ENCODE peak calls at places on chromosomes 6 and 20, in six cellular contexts. One of them, this sample, is unnamed.

GRCh38 chr6:43702522-43703440 is 15.2 kb upstream of the MRPS18A start:
- ATAC-seq in upper lobe of left lung: peak; percentile 96
- ATAC-seq in A549: peak; percentile 86
- ATAC-seq in K562: peak; percentile 98
- ATAC-seq in HepG2: peak; percentile 80
- ATAC-seq in GM12878: peak; percentile 54
- ATAC-seq in this sample: peak; percentile 94

GRCh38 chr6:168239374-168239773 is 80.2 kb downstream of the DACT2 start:
- ATAC-seq in upper lobe of left lung: peak; percentile 45
- ATAC-seq in K562: no peak
- ATAC-seq in A549: peak; percentile 62
- ATAC-seq in GM12878: no peak
- ATAC-seq in HepG2: peak; percentile 83
- ATAC-seq in this sample: no peak

GRCh38 chr6:37141291-37142046 is 28.5 kb upstream of the PIM1 start:
- ATAC-seq in A549: no peak
- ATAC-seq in K562: no peak
- ATAC-seq in HepG2: no peak
- ATAC-seq in upper lobe of left lung: no peak
- ATAC-seq in GM12878: peak; percentile 44
- ATAC-seq in this sample: no peak

GRCh38 chr6:139194740-139195139 is 59.9 kb downstream of the HECA start:
- ATAC-seq in GM12878: no peak
- ATAC-seq in upper lobe of left lung: no peak
- ATAC-seq in HepG2: no peak
- ATAC-seq in A549: no peak
- ATAC-seq in K562: no peak
- ATAC-seq in this sample: no peak

GRCh38 chr6:99416892-99417767 is 8.0 kb downstream of the PNISR start:
- ATAC-seq in upper lobe of left lung: no peak
- ATAC-seq in A549: no peak
- ATAC-seq in HepG2: no peak
- ATAC-seq in GM12878: peak; percentile 86
- ATAC-seq in K562: no peak
- ATAC-seq in this sample: no peak

GRCh38 chr20:22577515-22578220 is 6.7 kb downstream of the FOXA2 start:
- ATAC-seq in K562: no peak
- ATAC-seq in GM12878: no peak
- ATAC-seq in HepG2: peak; percentile 59
- ATAC-seq in upper lobe of left lung: peak; percentile 75
- ATAC-seq in A549: peak; percentile 20
- ATAC-seq in this sample: no peak

GRCh38 chr6:31836676-31837611 is 9.4 kb downstream of the HSPA1B start:
- ATAC-seq in upper lobe of left lung: no peak
- ATAC-seq in HepG2: no peak
- ATAC-seq in A549: no peak
- ATAC-seq in K562: no peak
- ATAC-seq in GM12878: peak; percentile 12
- ATAC-seq in this sample: no peak

GRCh38 chr20:24935786-24936525 is 13.1 kb upstream of the CST7 start:
- ATAC-seq in HepG2: no peak
- ATAC-seq in K562: no peak
- ATAC-seq in GM12878: no peak
- ATAC-seq in A549: no peak
- ATAC-seq in upper lobe of left lung: no peak
- ATAC-seq in this sample: no peak

GRCh38 chr20:63327229-63327745 is 33.9 kb downstream of the CHRNA4 start:
- ATAC-seq in K562: no peak
- ATAC-seq in GM12878: peak; percentile 36
- ATAC-seq in upper lobe of left lung: no peak
- ATAC-seq in A549: no peak
- ATAC-seq in HepG2: no peak
- ATAC-seq in this sample: no peak

GRCh38 chr20:49140834-49141233 is 47.3 kb downstream of the STAU1 start:
- ATAC-seq in A549: no peak
- ATAC-seq in GM12878: no peak
- ATAC-seq in K562: no peak
- ATAC-seq in upper lobe of left lung: no peak
- ATAC-seq in HepG2: no peak
- ATAC-seq in this sample: no peak

GRCh38 chr6:87846446-87846845 is 144.4 kb upstream of the AKIRIN2 start:
- ATAC-seq in K562: no peak
- ATAC-seq in HepG2: no peak
- ATAC-seq in GM12878: no peak
- ATAC-seq in A549: no peak
- ATAC-seq in upper lobe of left lung: no peak
- ATAC-seq in this sample: no peak

GRCh38 chr6:42007286-42007685 is 43.0 kb upstream of the TAF8 start:
- ATAC-seq in HepG2: peak; percentile 33
- ATAC-seq in upper lobe of left lung: no peak
- ATAC-seq in K562: no peak
- ATAC-seq in A549: no peak
- ATAC-seq in GM12878: no peak
- ATAC-seq in this sample: no peak

GRCh38 chr6:162854228-162854627 is 126.5 kb downstream of the PACRG start:
- ATAC-seq in HepG2: no peak
- ATAC-seq in A549: no peak
- ATAC-seq in GM12878: no peak
- ATAC-seq in K562: no peak
- ATAC-seq in upper lobe of left lung: no peak
- ATAC-seq in this sample: no peak

GRCh38 chr6:113526995-113527394 is 330.1 kb upstream of the MARCKS start:
- ATAC-seq in GM12878: no peak
- ATAC-seq in A549: no peak
- ATAC-seq in upper lobe of left lung: no peak
- ATAC-seq in HepG2: no peak
- ATAC-seq in K562: no peak
- ATAC-seq in this sample: no peak

GRCh38 chr6:30965140-30965601 is 18.3 kb upstream of the MUC21 start:
- ATAC-seq in GM12878: no peak
- ATAC-seq in A549: no peak
- ATAC-seq in upper lobe of left lung: no peak
- ATAC-seq in HepG2: peak; percentile 18
- ATAC-seq in K562: no peak
- ATAC-seq in this sample: no peak

GRCh38 chr6:89282749-89283148 is 32.4 kb downstream of the GABRR2 start:
- ATAC-seq in GM12878: no peak
- ATAC-seq in K562: no peak
- ATAC-seq in A549: no peak
- ATAC-seq in upper lobe of left lung: peak; percentile 3
- ATAC-seq in HepG2: no peak
- ATAC-seq in this sample: no peak

GRCh38 chr6:140052757-140053729 is 678.6 kb upstream of the CITED2 start:
- ATAC-seq in A549: no peak
- ATAC-seq in HepG2: peak; percentile 50
- ATAC-seq in upper lobe of left lung: no peak
- ATAC-seq in GM12878: no peak
- ATAC-seq in K562: peak; percentile 76
- ATAC-seq in this sample: peak; percentile 41

GRCh38 chr20:49542514-49542991 is 25.4 kb downstream of the PTGIS start:
- ATAC-seq in HepG2: peak; percentile 20
- ATAC-seq in K562: no peak
- ATAC-seq in GM12878: no peak
- ATAC-seq in upper lobe of left lung: no peak
- ATAC-seq in A549: peak; percentile 39
- ATAC-seq in this sample: no peak

GRCh38 chr6:107594736-107595135 is 104.8 kb downstream of the SOBP start:
- ATAC-seq in GM12878: no peak
- ATAC-seq in upper lobe of left lung: no peak
- ATAC-seq in K562: no peak
- ATAC-seq in HepG2: no peak
- ATAC-seq in A549: no peak
- ATAC-seq in this sample: peak; percentile 57

GRCh38 chr6:147625946-147626345 is 117.5 kb downstream of the SAMD5 start:
- ATAC-seq in GM12878: no peak
- ATAC-seq in K562: no peak
- ATAC-seq in HepG2: no peak
- ATAC-seq in upper lobe of left lung: no peak
- ATAC-seq in A549: no peak
- ATAC-seq in this sample: no peak

GRCh38 chr6:5095236-5095635 is 10.1 kb downstream of the PPP1R3G start:
- ATAC-seq in GM12878: peak; percentile 79
- ATAC-seq in HepG2: no peak
- ATAC-seq in A549: no peak
- ATAC-seq in K562: no peak
- ATAC-seq in upper lobe of left lung: no peak
- ATAC-seq in this sample: no peak

GRCh38 chr6:7974932-7975763 is 64.6 kb upstream of the TXNDC5 start:
- ATAC-seq in HepG2: peak; percentile 97
- ATAC-seq in upper lobe of left lung: peak; percentile 87
- ATAC-seq in GM12878: no peak
- ATAC-seq in A549: peak; percentile 94
- ATAC-seq in K562: peak; percentile 97
- ATAC-seq in this sample: peak; percentile 91

GRCh38 chr20:62088258-62089127 is 22.8 kb upstream of the TAF4 start:
- ATAC-seq in K562: peak; percentile 82
- ATAC-seq in GM12878: no peak
- ATAC-seq in A549: peak; percentile 94
- ATAC-seq in HepG2: peak; percentile 40
- ATAC-seq in upper lobe of left lung: no peak
- ATAC-seq in this sample: no peak

GRCh38 chr20:63956664-63957003 is 418 bp upstream of the UCKL1 start:
- ATAC-seq in upper lobe of left lung: no peak
- ATAC-seq in K562: peak; percentile 1
- ATAC-seq in HepG2: no peak
- ATAC-seq in A549: peak; percentile 3
- ATAC-seq in GM12878: peak; percentile 1
- ATAC-seq in this sample: no peak

GRCh38 chr6:40900791-40901190 is 138.2 kb downstream of the UNC5CL start:
- ATAC-seq in GM12878: no peak
- ATAC-seq in A549: no peak
- ATAC-seq in K562: no peak
- ATAC-seq in upper lobe of left lung: no peak
- ATAC-seq in HepG2: no peak
- ATAC-seq in this sample: no peak

GRCh38 chr6:157760589-157761330 is 62.3 kb upstream of the SNX9 start:
- ATAC-seq in A549: peak; percentile 26
- ATAC-seq in K562: no peak
- ATAC-seq in HepG2: no peak
- ATAC-seq in GM12878: peak; percentile 24
- ATAC-seq in upper lobe of left lung: no peak
- ATAC-seq in this sample: no peak

GRCh38 chr6:157760137-157760536 is 62.9 kb upstream of the SNX9 start:
- ATAC-seq in K562: no peak
- ATAC-seq in GM12878: no peak
- ATAC-seq in upper lobe of left lung: no peak
- ATAC-seq in A549: no peak
- ATAC-seq in HepG2: no peak
- ATAC-seq in this sample: no peak

GRCh38 chr6:157757430-157758403 is 65.3 kb upstream of the SNX9 start:
- ATAC-seq in K562: peak; percentile 4
- ATAC-seq in A549: no peak
- ATAC-seq in GM12878: no peak
- ATAC-seq in HepG2: no peak
- ATAC-seq in upper lobe of left lung: no peak
- ATAC-seq in this sample: no peak

GRCh38 chr6:157758516-157759023 is 64.5 kb upstream of the SNX9 start:
- ATAC-seq in A549: no peak
- ATAC-seq in HepG2: no peak
- ATAC-seq in K562: peak; percentile 55
- ATAC-seq in GM12878: no peak
- ATAC-seq in upper lobe of left lung: no peak
- ATAC-seq in this sample: no peak

DNA sequence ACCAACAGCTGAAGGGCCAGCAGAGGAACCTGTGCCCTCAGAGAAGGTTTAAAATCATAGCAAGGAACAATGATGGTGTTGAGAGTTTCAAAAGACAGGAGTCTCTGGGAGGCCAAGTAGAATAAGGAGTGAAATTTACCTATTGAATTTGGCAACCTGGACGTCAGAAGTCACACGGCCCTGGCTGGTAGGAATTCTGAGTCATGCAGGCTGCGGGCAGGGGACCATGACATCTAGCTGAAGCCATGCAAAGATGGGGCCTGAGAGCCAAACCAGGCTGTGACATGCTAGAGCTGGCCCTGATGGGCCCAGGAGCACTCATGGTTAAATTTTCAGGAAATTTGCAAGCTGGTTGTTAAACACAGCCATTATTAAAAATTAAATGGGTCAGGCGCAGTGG is 64.0 kb upstream of the SNX9 start:
- ATAC-seq in A549: no peak
- ATAC-seq in HepG2: no peak
- ATAC-seq in K562: no peak
- ATAC-seq in GM12878: no peak
- ATAC-seq in upper lobe of left lung: no peak
- ATAC-seq in this sample: no peak
- TF ChIP-seq EP300 in A549: no peak
- TF ChIP-seq EP300 in HepG2: no peak
- TF ChIP-seq EP300 in K562: no peak
- TF ChIP-seq EP300 in GM12878: no peak
- TF ChIP-seq EP300 in upper lobe of left lung: no peak
- TF ChIP-seq EP300 in this sample: no peak

GRCh38 chr6:12354499-12354898 is 64.3 kb downstream of the EDN1 start:
- ATAC-seq in A549: no peak
- ATAC-seq in HepG2: no peak
- ATAC-seq in GM12878: peak; percentile 77
- ATAC-seq in K562: no peak
- ATAC-seq in upper lobe of left lung: peak; percentile 87
- ATAC-seq in this sample: peak; percentile 80
- TF ChIP-seq EP300 in A549: no peak
- TF ChIP-seq EP300 in HepG2: no peak
- TF ChIP-seq EP300 in GM12878: peak; percentile 56
- TF ChIP-seq EP300 in K562: no peak
- TF ChIP-seq EP300 in upper lobe of left lung: peak; percentile 97
- TF ChIP-seq EP300 in this sample: peak; percentile 75

GRCh38 chr20:10634683-10635411 is 39.0 kb downstream of the JAG1 start:
- ATAC-seq in A549: peak; percentile 14
- ATAC-seq in GM12878: no peak
- ATAC-seq in upper lobe of left lung: no peak
- ATAC-seq in HepG2: no peak
- ATAC-seq in K562: no peak
- ATAC-seq in this sample: no peak
- TF ChIP-seq EP300 in A549: no peak
- TF ChIP-seq EP300 in GM12878: no peak
- TF ChIP-seq EP300 in upper lobe of left lung: no peak
- TF ChIP-seq EP300 in HepG2: no peak
- TF ChIP-seq EP300 in K562: no peak
- TF ChIP-seq EP300 in this sample: no peak

DNA sequence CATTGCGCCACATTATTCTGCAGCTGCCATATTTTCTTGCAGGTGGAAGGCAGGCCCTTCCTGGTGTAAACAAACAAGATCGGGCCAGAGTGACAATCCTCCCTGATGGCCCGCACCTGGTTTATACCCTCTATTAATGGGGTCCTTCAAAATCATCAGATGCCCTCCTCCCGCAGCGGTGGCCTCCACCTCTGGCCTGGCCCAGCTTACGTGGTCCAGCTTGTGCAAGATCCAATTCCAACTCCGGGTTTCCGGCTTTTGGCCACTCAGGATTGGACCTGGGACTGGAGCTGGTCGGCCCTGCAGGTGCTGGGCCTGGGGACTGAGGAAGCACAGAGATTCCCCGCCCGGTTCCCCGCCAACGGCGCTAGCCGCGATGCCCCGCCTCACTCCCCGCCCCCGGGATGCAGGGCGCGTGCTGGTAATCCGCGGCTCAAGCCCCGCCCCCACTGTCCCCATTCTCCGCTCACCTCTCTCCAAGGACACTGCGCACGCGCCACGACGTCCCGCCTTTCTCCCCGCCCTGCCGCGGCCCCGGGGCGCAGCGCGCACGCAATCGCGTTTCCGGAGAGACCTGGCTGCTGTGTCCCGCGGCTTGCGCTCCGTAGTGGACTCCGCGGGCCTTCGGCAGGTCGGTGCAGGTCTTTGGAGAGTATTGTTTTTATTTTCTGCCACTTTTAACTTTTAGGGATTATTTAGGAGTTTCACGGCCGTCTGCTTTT is at the start of gene TMEM14B:
- ATAC-seq in K562: peak; percentile 94
- ATAC-seq in GM12878: peak; percentile 98
- ATAC-seq in A549: peak; percentile 98
- ATAC-seq in upper lobe of left lung: peak; percentile 99
- ATAC-seq in HepG2: peak; percentile 98
- ATAC-seq in this sample: peak; percentile 99
- TF ChIP-seq EP300 in K562: peak; percentile 33
- TF ChIP-seq EP300 in GM12878: no peak
- TF ChIP-seq EP300 in A549: no peak
- TF ChIP-seq EP300 in upper lobe of left lung: peak; percentile 75
- TF ChIP-seq EP300 in HepG2: no peak
- TF ChIP-seq EP300 in this sample: no peak